ENCODE peak calls at places on chromosome 3, in five cellular contexts. A, M, F, S and T are unnamed samples.
A peak's percentile ranks its signal among the peaks of the same experiment; 100 is the strongest.

GRCh38 chr3:178513539-178514410 is 22.5 kb upstream of the KCNMB2 start:
- DNase-seq in A (no peak), F (no peak), S (no peak), M (no peak), T (no peak)

GRCh38 chr3:45832691-45833090 is 9.2 kb downstream of the LZTFL1 start:
- DNase-seq in M (no peak), A (no peak), F (peak; percentile 17), S (no peak), T (no peak)

GRCh38 chr3:174202146-174202545 is 657.0 kb upstream of the NAALADL2 start:
- DNase-seq in S (peak; percentile 11), M (no peak), A (peak; percentile 71), F (no peak), T (no peak)

GRCh38 chr3:133896002-133896761 is 500 bp upstream of the RAB6B start:
- DNase-seq in F (no peak), M (no peak), S (no peak), A (no peak), T (no peak)

GRCh38 chr3:13888576-13888975 is 8.7 kb upstream of the WNT7A start:
- DNase-seq in M (no peak), A (no peak), S (no peak), F (no peak), T (no peak)

GRCh38 chr3:115518100-115518852 is 105.0 kb upstream of the GAP43 start:
- DNase-seq in F (no peak), S (no peak), A (no peak), M (no peak), T (no peak)

GRCh38 chr3:12707425-12707824 is 43.5 kb upstream of the RAF1 start:
- DNase-seq in S (no peak), A (no peak), M (no peak), F (peak; percentile 75), T (no peak)

GRCh38 chr3:56379723-56380287 is 88.5 kb downstream of the ERC2 start:
- DNase-seq in M (no peak), S (no peak), A (peak; percentile 14), F (no peak), T (no peak)

GRCh38 chr3:134018406-134018805 is 11.3 kb downstream of the SLCO2A1 start:
- DNase-seq in S (no peak), A (no peak), M (no peak), F (no peak), T (no peak)

GRCh38 chr3:72152551-72153476 is 367.9 kb upstream of the PROK2 start:
- DNase-seq in F (no peak), S (peak; percentile 87), M (no peak), A (peak; percentile 67), T (no peak)

GRCh38 chr3:129305592-129306091 is 27.0 kb downstream of the HMCES start:
- DNase-seq in M (peak; percentile 85), S (no peak), F (no peak), A (no peak), T (no peak)

GRCh38 chr3:25156526-25157075 is 271.5 kb upstream of the RARB start:
- DNase-seq in S (no peak), A (no peak), F (no peak), M (peak; percentile 9), T (no peak)

GRCh38 chr3:133463441-133463860 is 63.6 kb downstream of the BFSP2 start:
- DNase-seq in F (no peak), S (no peak), M (no peak), A (no peak), T (no peak)

GRCh38 chr3:60064210-60065178 is 1014.7 kb upstream of the CFAP20DC start:
- DNase-seq in M (no peak), A (no peak), S (no peak), F (no peak), T (no peak)